ENCODE peak calls at places on chromosome 5, in four cellular contexts. One of them, this sample, is unnamed.

GRCh38 chr5:122063836-122064235 is 14.2 kb downstream of the LOX start:
- DNase-seq in body of pancreas: no peak
- DNase-seq in ovary: no peak
- DNase-seq in right lobe of liver: no peak
- DNase-seq in this sample: no peak

GRCh38 chr5:81007637-81008027 is 47.5 kb downstream of the RASGRF2 start:
- DNase-seq in body of pancreas: no peak
- DNase-seq in right lobe of liver: no peak
- DNase-seq in ovary: no peak
- DNase-seq in this sample: no peak

GRCh38 chr5:141771031-141771430 is 89.0 kb upstream of the ARAP3 start:
- DNase-seq in body of pancreas: no peak
- DNase-seq in ovary: no peak
- DNase-seq in right lobe of liver: no peak
- DNase-seq in this sample: no peak

GRCh38 chr5:149887622-149888183 is 56.9 kb downstream of the PDE6A start:
- DNase-seq in right lobe of liver: no peak
- DNase-seq in body of pancreas: peak
- DNase-seq in ovary: no peak
- DNase-seq in this sample: no peak

GRCh38 chr5:65141487-65141886 is 340.2 kb downstream of the ADAMTS6 start:
- DNase-seq in ovary: no peak
- DNase-seq in body of pancreas: no peak
- DNase-seq in right lobe of liver: no peak
- DNase-seq in this sample: no peak

GRCh38 chr5:144467795-144468194 is 297.1 kb downstream of the KCTD16 start:
- DNase-seq in body of pancreas: peak
- DNase-seq in right lobe of liver: peak
- DNase-seq in ovary: no peak
- DNase-seq in this sample: no peak

GRCh38 chr5:140202078-140202477 is 27.1 kb downstream of the CYSTM1 start:
- DNase-seq in right lobe of liver: no peak
- DNase-seq in ovary: no peak
- DNase-seq in body of pancreas: no peak
- DNase-seq in this sample: no peak

GRCh38 chr5:168165221-168165965 is 126.1 kb upstream of the WWC1 start:
- DNase-seq in right lobe of liver: no peak
- DNase-seq in ovary: no peak
- DNase-seq in body of pancreas: peak
- DNase-seq in this sample: no peak

GRCh38 chr5:180816608-180817534 is 14.3 kb upstream of the MGAT1 start:
- DNase-seq in ovary: peak
- DNase-seq in right lobe of liver: peak
- DNase-seq in body of pancreas: no peak
- DNase-seq in this sample: no peak

GRCh38 chr5:151612689-151613427 is 21.7 kb upstream of the FAT2 start:
- DNase-seq in ovary: no peak
- DNase-seq in body of pancreas: no peak
- DNase-seq in right lobe of liver: no peak
- DNase-seq in this sample: peak

GRCh38 chr5:179310439-179311090 is 34.7 kb downstream of the ADAMTS2 start:
- DNase-seq in right lobe of liver: peak
- DNase-seq in body of pancreas: no peak
- DNase-seq in ovary: peak
- DNase-seq in this sample: no peak

GRCh38 chr5:59040007-59040803 is 457.3 kb downstream of the RAB3C start:
- DNase-seq in right lobe of liver: no peak
- DNase-seq in body of pancreas: peak
- DNase-seq in ovary: no peak
- DNase-seq in this sample: no peak

GRCh38 chr5:75052461-75053285 is at the start of gene GCNT4:
- DNase-seq in right lobe of liver: peak
- DNase-seq in body of pancreas: peak
- DNase-seq in ovary: peak
- DNase-seq in this sample: peak

GRCh38 chr5:67059747-67060490 is 136.7 kb downstream of the CD180 start:
- DNase-seq in right lobe of liver: no peak
- DNase-seq in body of pancreas: no peak
- DNase-seq in ovary: no peak
- DNase-seq in this sample: no peak

GRCh38 chr5:72799721-72800120 is 16.7 kb upstream of the TNPO1 start:
- DNase-seq in right lobe of liver: no peak
- DNase-seq in body of pancreas: no peak
- DNase-seq in ovary: no peak
- DNase-seq in this sample: no peak

GRCh38 chr5:33772276-33772990 is 119.4 kb downstream of the ADAMTS12 start:
- DNase-seq in body of pancreas: no peak
- DNase-seq in ovary: no peak
- DNase-seq in right lobe of liver: no peak
- DNase-seq in this sample: no peak

GRCh38 chr5:87069974-87070608 is 197.6 kb upstream of the RASA1 start:
- DNase-seq in body of pancreas: peak
- DNase-seq in right lobe of liver: no peak
- DNase-seq in ovary: no peak
- DNase-seq in this sample: no peak

GRCh38 chr5:11069041-11069440 is 308.0 kb upstream of the DAP start:
- DNase-seq in ovary: no peak
- DNase-seq in right lobe of liver: no peak
- DNase-seq in body of pancreas: no peak
- DNase-seq in this sample: no peak

GRCh38 chr5:119355636-119356383 is at the start of gene TNFAIP8:
- DNase-seq in right lobe of liver: peak
- DNase-seq in body of pancreas: peak
- DNase-seq in ovary: peak
- DNase-seq in this sample: peak

GRCh38 chr5:141359790-141360426 is at the start of gene PCDHGB2:
- DNase-seq in ovary: no peak
- DNase-seq in right lobe of liver: no peak
- DNase-seq in body of pancreas: no peak
- DNase-seq in this sample: no peak

GRCh38 chr5:177610770-177611445 is 11.0 kb downstream of the B4GALT7 start:
- DNase-seq in body of pancreas: no peak
- DNase-seq in right lobe of liver: no peak
- DNase-seq in ovary: no peak
- DNase-seq in this sample: no peak
- H3K27ac ChIP-seq in body of pancreas: no peak
- H3K27ac ChIP-seq in right lobe of liver: no peak
- H3K27ac ChIP-seq in ovary: no peak
- H3K27ac ChIP-seq in this sample: no peak

GRCh38 chr5:873328-873727 is 19.3 kb downstream of the BRD9 start:
- DNase-seq in right lobe of liver: no peak
- DNase-seq in body of pancreas: no peak
- DNase-seq in ovary: no peak
- DNase-seq in this sample: no peak
- TF ChIP-seq POLR2A in right lobe of liver: no peak
- TF ChIP-seq POLR2A in body of pancreas: no peak
- TF ChIP-seq POLR2A in ovary: no peak
- TF ChIP-seq POLR2A in this sample: no peak

GRCh38 chr5:96026334-96027065 is 64.8 kb upstream of the ELL2 start:
- DNase-seq in body of pancreas: no peak
- DNase-seq in right lobe of liver: no peak
- DNase-seq in ovary: no peak
- DNase-seq in this sample: no peak

GRCh38 chr5:96023518-96023917 is 61.9 kb upstream of the ELL2 start:
- DNase-seq in body of pancreas: no peak
- DNase-seq in ovary: no peak
- DNase-seq in right lobe of liver: no peak
- DNase-seq in this sample: no peak

GRCh38 chr5:96024683-96025475 is 63.2 kb upstream of the ELL2 start:
- DNase-seq in right lobe of liver: no peak
- DNase-seq in ovary: no peak
- DNase-seq in body of pancreas: peak
- DNase-seq in this sample: no peak

GRCh38 chr5:96017951-96018350 is 56.3 kb upstream of the ELL2 start:
- DNase-seq in ovary: no peak
- DNase-seq in body of pancreas: no peak
- DNase-seq in right lobe of liver: no peak
- DNase-seq in this sample: no peak

GRCh38 chr5:96022971-96023370 is 61.3 kb upstream of the ELL2 start:
- DNase-seq in ovary: no peak
- DNase-seq in right lobe of liver: no peak
- DNase-seq in body of pancreas: no peak
- DNase-seq in this sample: no peak
- H3K4me3 ChIP-seq in ovary: no peak
- H3K4me3 ChIP-seq in right lobe of liver: no peak
- H3K4me3 ChIP-seq in body of pancreas: no peak
- H3K4me3 ChIP-seq in this sample: no peak

DNA sequence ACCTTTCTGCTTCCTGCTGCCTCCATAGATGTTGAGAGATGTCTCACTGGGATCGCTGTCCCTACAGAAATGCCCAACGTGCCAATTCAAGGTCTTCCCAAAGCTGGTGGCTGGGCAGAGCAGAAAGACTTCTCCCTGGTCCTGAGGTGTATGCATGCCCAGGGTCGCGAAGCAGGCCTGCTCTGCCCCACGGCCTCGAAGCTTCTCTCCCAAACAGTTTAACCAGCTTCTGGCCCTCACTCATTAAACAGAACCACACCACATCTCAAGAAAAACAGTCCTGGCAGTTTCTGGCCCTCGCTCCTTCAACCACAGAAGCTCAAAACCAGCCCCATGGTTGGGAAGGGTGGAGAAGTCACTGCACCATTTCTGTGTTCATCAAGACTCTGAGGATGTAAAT is 14.7 kb upstream of the SMIM32 start:
- DNase-seq in body of pancreas: no peak
- DNase-seq in ovary: no peak
- DNase-seq in right lobe of liver: no peak
- DNase-seq in this sample: no peak
- H3K27ac ChIP-seq in body of pancreas: no peak
- H3K27ac ChIP-seq in ovary: no peak
- H3K27ac ChIP-seq in right lobe of liver: no peak
- H3K27ac ChIP-seq in this sample: no peak

GRCh38 chr5:163437011-163437308 is 435 bp upstream of the CCNG1 start:
- DNase-seq in body of pancreas: no peak
- DNase-seq in right lobe of liver: no peak
- DNase-seq in ovary: no peak
- DNase-seq in this sample: no peak
- TF ChIP-seq POLR2A in body of pancreas: no peak
- TF ChIP-seq POLR2A in right lobe of liver: no peak
- TF ChIP-seq POLR2A in ovary: no peak
- TF ChIP-seq POLR2A in this sample: no peak

DNA sequence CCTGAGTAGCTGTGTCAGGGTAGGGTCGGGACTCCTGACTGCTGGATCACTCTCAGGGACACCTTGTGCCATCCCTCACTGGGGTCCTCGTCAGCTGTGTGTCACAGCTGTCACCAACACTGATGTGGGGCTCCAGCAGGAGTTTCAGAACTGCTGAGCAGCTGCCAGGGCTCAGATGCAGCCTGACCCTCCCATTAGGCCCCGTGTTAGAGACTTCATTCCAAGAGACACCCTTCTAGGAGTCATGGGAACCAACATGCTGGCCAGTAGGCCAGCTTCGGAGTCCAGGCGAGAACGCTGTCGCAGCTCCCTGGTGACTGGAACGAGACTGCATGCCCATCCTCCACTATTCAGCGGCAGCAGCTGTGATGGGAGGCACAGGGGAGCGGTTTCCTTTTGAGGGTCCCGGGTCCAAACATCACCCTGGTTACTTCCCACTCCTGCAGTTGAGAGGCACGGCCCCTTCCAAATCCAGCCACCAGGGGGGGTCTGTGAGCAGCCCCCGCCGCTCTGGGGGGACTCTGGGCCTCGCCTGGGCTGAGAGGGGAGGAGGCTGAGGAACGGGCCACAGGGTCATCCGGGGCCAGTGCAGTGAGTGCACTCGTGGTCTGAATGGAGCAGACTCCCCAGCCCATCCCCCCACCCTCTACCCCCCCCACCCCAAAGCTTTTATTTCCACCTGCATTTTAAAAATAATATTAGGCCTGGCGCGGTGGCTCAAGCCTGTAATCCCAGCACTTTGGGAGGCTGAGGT is 12.6 kb upstream of the TCF7 start:
- DNase-seq in right lobe of liver: peak
- DNase-seq in body of pancreas: peak
- DNase-seq in ovary: peak
- DNase-seq in this sample: no peak
- H3K4me3 ChIP-seq in right lobe of liver: no peak
- H3K4me3 ChIP-seq in body of pancreas: no peak
- H3K4me3 ChIP-seq in ovary: no peak
- H3K4me3 ChIP-seq in this sample: no peak